ENCODE peak calls at places on chromosomes 4 and X, in seven cellular contexts. O is SK-N-SH, X is Panc1, P is H1, G is K562, U is HepG2, J is GM12878. E is an unnamed sample.

GRCh38 chr4:37383579-37384229 is 139.2 kb downstream of the NWD2 start:
- DNase-seq in O (peak; percentile 9), X (peak; percentile 32), P (peak; percentile 52), G (peak; percentile 41), U (peak; percentile 30), J (no peak), E (peak; percentile 36)

GRCh38 chrX:55778322-55778721 is 60.8 kb downstream of the RRAGB start:
- DNase-seq in O (no peak), X (no peak), P (no peak), G (no peak), U (no peak), J (no peak), E (no peak)

GRCh38 chr4:20901851-20902250 is 201.6 kb downstream of the PACRGL start:
- DNase-seq in O (no peak), X (no peak), P (no peak), G (no peak), U (peak; percentile 3), J (no peak), E (no peak)

GRCh38 chr4:21991050-21991449 is 42.5 kb upstream of the KCNIP4 start:
- DNase-seq in O (no peak), X (no peak), P (no peak), G (no peak), U (no peak), J (no peak), E (no peak)

GRCh38 chr4:48944252-48944651 is 37.7 kb upstream of the OCIAD2 start:
- DNase-seq in O (no peak), X (no peak), P (no peak), G (peak; percentile 13), U (no peak), J (no peak), E (peak; percentile 83)

GRCh38 chr4:172142331-172142738 is 329.1 kb downstream of the GALNTL6 start:
- DNase-seq in O (no peak), X (no peak), P (no peak), G (no peak), U (no peak), J (no peak), E (no peak)

GRCh38 chr4:66575024-66575696 is 904.9 kb upstream of the EPHA5 start:
- DNase-seq in O (no peak), X (no peak), P (no peak), G (no peak), U (peak; percentile 59), J (no peak), E (no peak)

GRCh38 chr4:134906404-134907023 is 704.9 kb upstream of the PABPC4L start:
- DNase-seq in O (peak; percentile 2), X (peak; percentile 2), P (no peak), G (no peak), U (no peak), J (no peak), E (no peak)

GRCh38 chr4:40003986-40004385 is 26.3 kb upstream of the PDS5A start:
- DNase-seq in O (no peak), X (no peak), P (no peak), G (no peak), U (no peak), J (no peak), E (no peak)

GRCh38 chr4:42871685-42872271 is 20.7 kb upstream of the GRXCR1 start:
- DNase-seq in O (no peak), X (no peak), P (no peak), G (no peak), U (no peak), J (no peak), E (no peak)

DNA sequence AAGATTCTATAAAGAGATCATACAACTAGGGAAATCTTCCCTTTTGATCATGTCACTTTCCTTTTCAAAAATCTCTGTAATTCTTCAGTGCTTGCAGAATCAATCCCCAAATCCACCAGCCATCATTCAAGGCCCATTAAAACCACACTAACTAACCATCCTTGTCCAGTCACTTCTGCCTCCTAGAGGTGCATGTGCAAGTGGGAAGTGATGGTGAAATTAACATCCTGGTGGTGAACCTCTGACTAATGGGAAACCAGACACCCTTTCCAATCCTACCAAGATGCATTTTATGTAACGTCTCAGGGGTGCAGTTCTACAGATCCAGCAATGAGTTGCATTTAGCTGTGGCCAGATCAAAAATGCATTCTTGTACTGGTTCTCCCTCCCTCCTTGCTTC is 341.8 kb downstream of the RAPGEF2 start:
- DNase-seq in O (no peak), X (no peak), P (no peak), G (no peak), U (no peak), J (no peak), E (no peak)
- TF ChIP-seq SIN3A in O (no peak), X (no peak), P (no peak), G (no peak), U (no peak), J (no peak), E (no peak)

GRCh38 chr4:2583517-2583916 is 47.1 kb downstream of the FAM193A start:
- DNase-seq in O (no peak), X (no peak), P (no peak), G (no peak), U (no peak), J (no peak), E (no peak)
- TF ChIP-seq SIN3A in O (no peak), X (no peak), P (no peak), G (no peak), U (no peak), J (no peak), E (no peak)

DNA sequence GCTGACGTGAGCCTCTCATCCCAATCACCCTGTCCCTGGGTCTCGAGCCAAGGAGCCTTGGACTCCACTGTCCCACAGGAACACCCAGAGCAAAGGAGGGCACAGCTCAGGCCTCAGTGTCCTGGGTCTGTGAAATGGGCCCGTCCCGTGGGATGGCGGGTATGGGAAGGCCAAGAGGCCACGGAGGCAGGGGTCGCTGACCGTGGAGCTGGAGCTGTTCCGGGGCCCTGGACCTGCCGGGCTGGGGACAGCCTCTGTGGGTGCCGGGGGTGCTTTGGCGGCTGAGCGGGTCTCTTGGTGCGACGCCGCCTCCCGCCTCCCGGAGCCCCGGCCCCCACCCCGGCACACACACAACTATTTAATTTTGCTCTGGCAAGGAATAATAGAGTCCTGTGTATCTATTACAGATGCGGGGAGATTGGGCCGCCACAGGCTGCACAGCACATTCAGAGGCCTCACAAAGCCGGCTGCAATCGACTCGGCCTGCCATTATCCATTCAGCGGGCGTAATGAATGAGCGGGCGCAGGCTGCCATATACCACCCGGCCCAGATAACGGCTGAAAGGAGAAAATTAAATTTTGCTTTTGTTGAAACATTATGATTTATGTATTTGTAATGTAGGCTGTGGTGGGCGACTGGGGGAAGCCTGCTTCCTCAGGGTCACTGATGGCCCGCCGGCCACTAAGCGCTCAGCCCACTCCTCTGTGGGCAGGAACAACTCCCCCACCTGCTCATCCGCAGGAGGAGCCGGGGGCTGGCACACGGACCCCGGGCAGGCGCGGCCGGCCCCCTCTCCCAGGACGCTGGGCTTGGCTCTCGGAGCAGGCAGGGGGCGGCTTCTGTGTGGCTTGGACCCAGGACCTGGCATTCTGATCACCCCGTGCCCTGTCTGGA is 84.0 kb upstream of the NKX1-1 start:
- DNase-seq in O (peak; percentile 71), X (no peak), P (no peak), G (no peak), U (no peak), J (no peak), E (no peak)
- TF ChIP-seq SIN3A in O (no peak), X (no peak), P (no peak), G (no peak), U (no peak), J (no peak), E (no peak)

GRCh38 chr4:95409127-95409526 is 139.6 kb downstream of the UNC5C start:
- DNase-seq in O (no peak), X (no peak), P (no peak), G (no peak), U (peak; percentile 15), J (no peak), E (no peak)
- TF ChIP-seq SIN3A in O (no peak), X (no peak), P (no peak), G (no peak), U (no peak), J (no peak), E (no peak)

GRCh38 chr4:57071340-57071739 is 38.8 kb downstream of the IGFBP7 start:
- DNase-seq in O (no peak), X (no peak), P (no peak), G (no peak), U (no peak), J (no peak), E (no peak)

GRCh38 chr4:57070461-57070860 is 39.7 kb downstream of the IGFBP7 start:
- DNase-seq in O (no peak), X (no peak), P (no peak), G (no peak), U (no peak), J (no peak), E (no peak)

GRCh38 chr4:57065730-57066482 is 44.3 kb downstream of the IGFBP7 start:
- DNase-seq in O (no peak), X (no peak), P (no peak), G (no peak), U (no peak), J (no peak), E (no peak)

GRCh38 chr4:57064811-57065711 is 45.1 kb downstream of the IGFBP7 start:
- DNase-seq in O (peak; percentile 50), X (no peak), P (no peak), G (no peak), U (no peak), J (no peak), E (no peak)

DNA sequence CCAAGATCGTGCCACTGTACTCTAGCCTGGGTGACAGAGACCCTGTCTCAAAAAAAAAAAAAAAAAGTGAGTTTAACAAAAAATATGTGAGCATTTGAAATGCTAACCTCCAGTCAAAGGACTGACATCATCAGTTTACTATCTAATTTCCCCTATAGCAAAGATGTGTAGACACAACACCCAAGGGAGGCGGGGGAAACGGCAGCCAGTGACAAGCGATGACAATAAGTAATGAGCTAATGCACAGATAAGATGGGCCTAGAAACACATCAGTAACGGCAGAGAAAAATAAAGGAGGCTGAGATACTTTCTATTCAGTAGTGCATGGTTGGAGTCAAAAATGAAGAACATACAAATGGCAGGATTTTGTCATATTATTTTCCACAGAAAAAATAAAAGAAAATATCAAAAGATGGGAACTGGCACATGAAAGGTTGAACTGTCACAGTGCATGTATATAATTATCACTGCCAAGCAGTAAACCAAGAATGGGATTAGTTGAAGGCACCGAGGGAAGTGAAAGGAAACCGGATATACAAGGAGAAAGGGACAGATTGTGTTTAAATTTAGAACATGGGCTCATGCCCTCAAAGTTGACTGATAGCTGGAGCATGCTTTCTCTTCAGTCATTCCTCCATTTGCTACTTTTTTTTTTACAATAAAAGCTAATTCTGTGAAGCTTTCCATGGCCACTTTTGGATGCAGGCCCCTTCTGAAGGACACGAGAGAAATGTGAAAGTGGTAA is 41.8 kb downstream of the IGFBP7 start:
- DNase-seq in O (no peak), X (no peak), P (no peak), G (no peak), U (no peak), J (no peak), E (no peak)
- TF ChIP-seq SIN3A in O (no peak), X (no peak), P (no peak), G (no peak), U (no peak), J (no peak), E (no peak)

GRCh38 chr4:11774346-11774745 is 345.7 kb upstream of the HS3ST1 start:
- DNase-seq in O (no peak), X (no peak), P (no peak), G (no peak), U (no peak), J (no peak), E (no peak)
- TF ChIP-seq SIN3A in O (no peak), X (no peak), P (no peak), G (no peak), U (no peak), J (no peak), E (no peak)

E was measured in HCT116.